ENCODE peak calls at places on chromosomes 13 and 19, in seven cellular contexts. U, A, N, B, V, F and W are unnamed samples.

GRCh38 chr13:75715598-75716523 is 79.7 kb downstream of the LMO7 start:
- DNase-seq in U (no peak), B (no peak), A (no peak), N (no peak), F (no peak), V (no peak), W (no peak)

GRCh38 chr13:104683789-104684188 is 1617.6 kb upstream of the SLC10A2 start:
- DNase-seq in A (no peak), F (no peak), N (no peak), U (no peak), B (no peak), V (no peak), W (no peak)

GRCh38 chr13:106581268-106581667 is 13.3 kb upstream of the ARGLU1 start:
- DNase-seq in N (no peak), B (no peak), A (no peak), F (no peak), U (no peak), V (no peak), W (no peak)

GRCh38 chr13:51318015-51318414 is 21.5 kb upstream of the SERPINE3 start:
- DNase-seq in N (no peak), B (no peak), V (no peak), A (no peak), U (no peak), F (no peak), W (no peak)

GRCh38 chr13:94154362-94154761 is 325.1 kb downstream of the DCT start:
- DNase-seq in N (peak), F (no peak), U (peak), B (peak), A (no peak), V (peak), W (peak)

GRCh38 chr19:4057913-4058695 is 8.6 kb downstream of the ZBTB7A start:
- DNase-seq in U (peak), V (peak), B (peak), F (peak), A (peak), N (peak), W (peak)

GRCh38 chr13:50080158-50080855 is 65.1 kb downstream of the KCNRG start:
- DNase-seq in N (no peak), B (no peak), A (peak), U (peak), V (peak), F (peak), W (peak)

GRCh38 chr19:32322541-32322940 is 22.9 kb upstream of the ZNF507 start:
- DNase-seq in V (peak), F (no peak), B (no peak), A (no peak), N (peak), U (no peak), W (no peak)

GRCh38 chr13:26656919-26657318 is 99.4 kb downstream of the WASF3 start:
- DNase-seq in N (no peak), U (peak), A (no peak), B (no peak), F (no peak), V (no peak), W (no peak)

GRCh38 chr19:30476997-30477396 is 104.8 kb downstream of the ZNF536 start:
- DNase-seq in N (no peak), A (no peak), B (no peak), F (no peak), V (no peak), U (no peak), W (no peak)

GRCh38 chr19:1768248-1768647 is 14.9 kb downstream of the ONECUT3 start:
- DNase-seq in A (no peak), F (no peak), U (no peak), B (no peak), N (no peak), V (peak), W (no peak)

GRCh38 chr13:20685042-20685441 is 18.5 kb upstream of the IL17D start:
- DNase-seq in U (no peak), A (no peak), B (no peak), N (no peak), F (no peak), V (no peak), W (no peak)

GRCh38 chr19:16940626-16941025 is 51.8 kb downstream of the F2RL3 start:
- DNase-seq in U (no peak), V (no peak), A (no peak), F (no peak), B (no peak), N (no peak), W (no peak)

GRCh38 chr13:46675016-46675415 is 121.9 kb downstream of the ESD start:
- DNase-seq in F (no peak), N (no peak), B (no peak), V (no peak), A (no peak), U (no peak), W (peak)

GRCh38 chr13:44668707-44669106 is 92.6 kb upstream of the TSC22D1 start:
- DNase-seq in F (no peak), U (no peak), N (no peak), A (no peak), V (no peak), B (no peak), W (peak)

GRCh38 chr19:34712606-34713261 is 21.3 kb upstream of the ZNF181 start:
- DNase-seq in V (peak), A (peak), N (peak), B (no peak), U (peak), F (no peak), W (peak)

GRCh38 chr13:98576215-98576945 is 527 bp downstream of the STK24 start:
- DNase-seq in N (peak), A (peak), U (peak), V (peak), F (peak), B (peak), W (peak)

GRCh38 chr13:31945202-31945978 is 86.2 kb upstream of the FRY start:
- DNase-seq in V (peak), F (peak), A (no peak), B (peak), N (peak), U (peak), W (peak)

GRCh38 chr19:42121666-42122069 is 10.6 kb downstream of the POU2F2 start:
- DNase-seq in N (no peak), B (peak), A (peak), F (peak), V (peak), U (peak), W (peak)

GRCh38 chr13:98353750-98354149 is 176.7 kb upstream of the RNF113B start:
- DNase-seq in N (no peak), V (no peak), U (peak), A (no peak), F (no peak), B (no peak), W (no peak)

GRCh38 chr19:50513746-50514345 is at the start of gene ASPDH:
- DNase-seq in V (no peak), N (no peak), F (peak), A (no peak), U (no peak), B (no peak), W (no peak)